ENCODE peak calls at places on chromosomes 12 and 14, in nine cellular contexts. One of them, this sample, is unnamed.

GRCh38 chr12:119050663-119051062 is 69.3 kb downstream of the SRRM4 start:
- DNase-seq in Right ventricle myocardium superior: no peak
- DNase-seq in gastrocnemius medialis: no peak
- DNase-seq in stomach: no peak
- DNase-seq in choroid plexus epithelial cell: no peak
- DNase-seq in GM03348: no peak
- DNase-seq in NCI-H1092: no peak
- DNase-seq in T-helper 1 cell: no peak
- DNase-seq in CD4-positive, alpha-beta T cell: no peak
- DNase-seq in this sample: no peak

GRCh38 chr12:1199700-1200099 is 208.7 kb downstream of the ERC1 start:
- DNase-seq in GM03348: peak
- DNase-seq in NCI-H1092: no peak
- DNase-seq in T-helper 1 cell: no peak
- DNase-seq in gastrocnemius medialis: no peak
- DNase-seq in stomach: no peak
- DNase-seq in CD4-positive, alpha-beta T cell: no peak
- DNase-seq in Right ventricle myocardium superior: no peak
- DNase-seq in choroid plexus epithelial cell: no peak
- DNase-seq in this sample: no peak

GRCh38 chr12:90280564-90281058 is 572.0 kb upstream of the ATP2B1 start:
- DNase-seq in NCI-H1092: no peak
- DNase-seq in Right ventricle myocardium superior: no peak
- DNase-seq in gastrocnemius medialis: no peak
- DNase-seq in CD4-positive, alpha-beta T cell: no peak
- DNase-seq in T-helper 1 cell: no peak
- DNase-seq in GM03348: no peak
- DNase-seq in choroid plexus epithelial cell: peak
- DNase-seq in stomach: no peak
- DNase-seq in this sample: no peak

GRCh38 chr12:90543393-90543792 is 411.6 kb downstream of the CCER1 start:
- DNase-seq in CD4-positive, alpha-beta T cell: no peak
- DNase-seq in stomach: no peak
- DNase-seq in choroid plexus epithelial cell: peak
- DNase-seq in T-helper 1 cell: no peak
- DNase-seq in gastrocnemius medialis: no peak
- DNase-seq in Right ventricle myocardium superior: no peak
- DNase-seq in NCI-H1092: no peak
- DNase-seq in GM03348: no peak
- DNase-seq in this sample: peak

GRCh38 chr14:68792022-68792829 is 641 bp downstream of the ZFP36L1 start:
- DNase-seq in choroid plexus epithelial cell: no peak
- DNase-seq in gastrocnemius medialis: no peak
- DNase-seq in NCI-H1092: no peak
- DNase-seq in CD4-positive, alpha-beta T cell: no peak
- DNase-seq in T-helper 1 cell: no peak
- DNase-seq in stomach: peak
- DNase-seq in GM03348: peak
- DNase-seq in Right ventricle myocardium superior: peak
- DNase-seq in this sample: no peak

GRCh38 chr12:40011775-40012129 is 94.1 kb downstream of the SLC2A13 start:
- DNase-seq in Right ventricle myocardium superior: no peak
- DNase-seq in GM03348: no peak
- DNase-seq in gastrocnemius medialis: no peak
- DNase-seq in CD4-positive, alpha-beta T cell: no peak
- DNase-seq in choroid plexus epithelial cell: no peak
- DNase-seq in NCI-H1092: no peak
- DNase-seq in stomach: no peak
- DNase-seq in T-helper 1 cell: no peak
- DNase-seq in this sample: no peak

GRCh38 chr12:4116251-4117111 is 157.1 kb upstream of the CCND2 start:
- DNase-seq in NCI-H1092: no peak
- DNase-seq in Right ventricle myocardium superior: no peak
- DNase-seq in CD4-positive, alpha-beta T cell: no peak
- DNase-seq in stomach: no peak
- DNase-seq in choroid plexus epithelial cell: peak
- DNase-seq in GM03348: peak
- DNase-seq in T-helper 1 cell: no peak
- DNase-seq in gastrocnemius medialis: no peak
- DNase-seq in this sample: no peak

GRCh38 chr14:74239848-74240793 is 872 bp downstream of the VSX2 start:
- DNase-seq in T-helper 1 cell: no peak
- DNase-seq in stomach: no peak
- DNase-seq in NCI-H1092: no peak
- DNase-seq in CD4-positive, alpha-beta T cell: no peak
- DNase-seq in gastrocnemius medialis: no peak
- DNase-seq in Right ventricle myocardium superior: no peak
- DNase-seq in choroid plexus epithelial cell: no peak
- DNase-seq in GM03348: no peak
- DNase-seq in this sample: no peak

GRCh38 chr14:101109981-101110728 is 206.6 kb upstream of the RTL1 start:
- DNase-seq in stomach: peak
- DNase-seq in T-helper 1 cell: no peak
- DNase-seq in GM03348: no peak
- DNase-seq in Right ventricle myocardium superior: no peak
- DNase-seq in gastrocnemius medialis: no peak
- DNase-seq in NCI-H1092: peak
- DNase-seq in CD4-positive, alpha-beta T cell: no peak
- DNase-seq in choroid plexus epithelial cell: no peak
- DNase-seq in this sample: no peak

GRCh38 chr14:80523518-80524117 is 312.3 kb upstream of the DIO2 start:
- DNase-seq in CD4-positive, alpha-beta T cell: no peak
- DNase-seq in choroid plexus epithelial cell: peak
- DNase-seq in Right ventricle myocardium superior: no peak
- DNase-seq in NCI-H1092: no peak
- DNase-seq in GM03348: no peak
- DNase-seq in T-helper 1 cell: no peak
- DNase-seq in stomach: no peak
- DNase-seq in gastrocnemius medialis: no peak
- DNase-seq in this sample: no peak

GRCh38 chr12:124654666-124655316 is 87.4 kb upstream of the NCOR2 start:
- DNase-seq in choroid plexus epithelial cell: no peak
- DNase-seq in GM03348: peak
- DNase-seq in CD4-positive, alpha-beta T cell: no peak
- DNase-seq in Right ventricle myocardium superior: peak
- DNase-seq in gastrocnemius medialis: no peak
- DNase-seq in stomach: peak
- DNase-seq in T-helper 1 cell: no peak
- DNase-seq in NCI-H1092: peak
- DNase-seq in this sample: no peak

GRCh38 chr12:21656931-21657335 is 709 bp downstream of the LDHB start:
- DNase-seq in gastrocnemius medialis: no peak
- DNase-seq in choroid plexus epithelial cell: peak
- DNase-seq in T-helper 1 cell: no peak
- DNase-seq in stomach: peak
- DNase-seq in Right ventricle myocardium superior: no peak
- DNase-seq in NCI-H1092: peak
- DNase-seq in GM03348: peak
- DNase-seq in CD4-positive, alpha-beta T cell: peak
- DNase-seq in this sample: peak

GRCh38 chr14:99759546-99759925 is 33.7 kb upstream of the EML1 start:
- DNase-seq in stomach: no peak
- DNase-seq in T-helper 1 cell: no peak
- DNase-seq in choroid plexus epithelial cell: no peak
- DNase-seq in gastrocnemius medialis: no peak
- DNase-seq in Right ventricle myocardium superior: peak
- DNase-seq in NCI-H1092: no peak
- DNase-seq in GM03348: no peak
- DNase-seq in CD4-positive, alpha-beta T cell: no peak
- DNase-seq in this sample: no peak

This sample was measured in H4.